ENCODE peak calls at places on chromosomes 1 and 21, in five cellular contexts. One of them, this sample, is unnamed.

GRCh38 chr1:209641216-209642181 is 10.7 kb downstream of the LAMB3 start:
- DNase-seq in AG08396: peak; percentile 48
- DNase-seq in fibroblast of mammary gland: no peak
- DNase-seq in small intestine: no peak
- DNase-seq in HL-60: no peak
- DNase-seq in this sample: peak; percentile 65

GRCh38 chr1:156319664-156320063 is 18.4 kb downstream of the CCT3 start:
- DNase-seq in AG08396: no peak
- DNase-seq in fibroblast of mammary gland: peak; percentile 35
- DNase-seq in small intestine: peak; percentile 27
- DNase-seq in HL-60: peak; percentile 7
- DNase-seq in this sample: peak; percentile 56

GRCh38 chr1:68175621-68176398 is 56.5 kb downstream of the WLS start:
- DNase-seq in AG08396: no peak
- DNase-seq in fibroblast of mammary gland: no peak
- DNase-seq in small intestine: peak; percentile 63
- DNase-seq in HL-60: no peak
- DNase-seq in this sample: peak; percentile 65

GRCh38 chr1:9992910-9993309 is 4.1 kb upstream of the RBP7 start:
- DNase-seq in AG08396: no peak
- DNase-seq in fibroblast of mammary gland: no peak
- DNase-seq in small intestine: no peak
- DNase-seq in HL-60: peak; percentile 14
- DNase-seq in this sample: no peak

GRCh38 chr1:180230791-180231505 is 884 bp downstream of the LHX4 start:
- DNase-seq in AG08396: peak; percentile 81
- DNase-seq in fibroblast of mammary gland: peak; percentile 26
- DNase-seq in small intestine: no peak
- DNase-seq in HL-60: peak; percentile 24
- DNase-seq in this sample: peak; percentile 52

GRCh38 chr1:61441723-61442262 is 283.1 kb downstream of the TM2D1 start:
- DNase-seq in AG08396: no peak
- DNase-seq in fibroblast of mammary gland: peak; percentile 97
- DNase-seq in small intestine: no peak
- DNase-seq in HL-60: no peak
- DNase-seq in this sample: peak; percentile 76

GRCh38 chr1:53561488-53562115 is 102.4 kb downstream of the DMRTB1 start:
- DNase-seq in AG08396: no peak
- DNase-seq in fibroblast of mammary gland: no peak
- DNase-seq in small intestine: no peak
- DNase-seq in HL-60: no peak
- DNase-seq in this sample: no peak

GRCh38 chr1:89566761-89567174 is 42.1 kb downstream of the LRRC8B start:
- DNase-seq in AG08396: no peak
- DNase-seq in fibroblast of mammary gland: peak; percentile 38
- DNase-seq in small intestine: peak; percentile 21
- DNase-seq in HL-60: peak; percentile 14
- DNase-seq in this sample: no peak

GRCh38 chr1:201334325-201335173 is 42.9 kb downstream of the TNNT2 start:
- DNase-seq in AG08396: no peak
- DNase-seq in fibroblast of mammary gland: no peak
- DNase-seq in small intestine: no peak
- DNase-seq in HL-60: no peak
- DNase-seq in this sample: no peak

GRCh38 chr1:42767510-42767924 is 468 bp downstream of the C1orf50 start:
- DNase-seq in AG08396: no peak
- DNase-seq in fibroblast of mammary gland: no peak
- DNase-seq in small intestine: peak; percentile 39
- DNase-seq in HL-60: peak; percentile 25
- DNase-seq in this sample: no peak

GRCh38 chr1:237255071-237255470 is 213.1 kb downstream of the RYR2 start:
- DNase-seq in AG08396: no peak
- DNase-seq in fibroblast of mammary gland: no peak
- DNase-seq in small intestine: no peak
- DNase-seq in HL-60: no peak
- DNase-seq in this sample: no peak

GRCh38 chr1:3370856-3371703 is 83.4 kb upstream of the ARHGEF16 start:
- DNase-seq in AG08396: no peak
- DNase-seq in fibroblast of mammary gland: no peak
- DNase-seq in small intestine: no peak
- DNase-seq in HL-60: no peak
- DNase-seq in this sample: no peak

GRCh38 chr1:175222296-175222938 is 29.8 kb upstream of the KIAA0040 start:
- DNase-seq in AG08396: no peak
- DNase-seq in fibroblast of mammary gland: no peak
- DNase-seq in small intestine: no peak
- DNase-seq in HL-60: no peak
- DNase-seq in this sample: no peak

GRCh38 chr21:45865106-45865835 is 116.3 kb upstream of the COL6A1 start:
- DNase-seq in AG08396: peak; percentile 82
- DNase-seq in fibroblast of mammary gland: peak; percentile 89
- DNase-seq in small intestine: no peak
- DNase-seq in HL-60: no peak
- DNase-seq in this sample: peak; percentile 87

GRCh38 chr1:54972436-54972835 is 8.0 kb upstream of the TMEM61 start:
- DNase-seq in AG08396: no peak
- DNase-seq in fibroblast of mammary gland: no peak
- DNase-seq in small intestine: no peak
- DNase-seq in HL-60: no peak
- DNase-seq in this sample: no peak